ENCODE peak calls at places on chromosomes 7 and 10, in eight cellular contexts. M is activated effector memory CD4-positive, alpha-beta T cell treated with anti-CD3 and anti-CD28 coated beads, Interleukin-2, amount 50 U/mL, for 16 hours; Y is activated T-helper 1 cell treated with anti-CD3 and anti-CD28 coated beads, Interleukin-2, amount 50 U/mL, for 16 hours; B is NCI-H1092 treated with DMSO at 0.1 percent for 48 hours; D is T-cell; K is NCI-H2029 treated with DMSO at 0.1 percent for 48 hours; P is foreskin fibroblast; J is GM20000. Z is an unnamed sample.

GRCh38 chr10:130022501-130023299 is 58.6 kb upstream of the EBF3 start:
- DNase-seq in M (no peak), Y (no peak), B (no peak), D (no peak), K (no peak), P (peak; percentile 89), J (no peak), Z (no peak)

GRCh38 chr10:110993024-110993693 is 73.8 kb downstream of the SHOC2 start:
- DNase-seq in M (no peak), Y (no peak), B (no peak), D (no peak), K (no peak), P (peak; percentile 58), J (peak; percentile 10), Z (no peak)

GRCh38 chr7:65239707-65240352 is 133.8 kb upstream of the ZNF92 start:
- DNase-seq in M (no peak), Y (no peak), B (peak; percentile 26), D (no peak), K (no peak), P (no peak), J (no peak), Z (peak; percentile 36)

GRCh38 chr10:108450280-108450679 is 1285.8 kb upstream of the SORCS1 start:
- DNase-seq in M (no peak), Y (no peak), B (no peak), D (no peak), K (no peak), P (no peak), J (no peak), Z (no peak)

GRCh38 chr10:5960070-5960972 is 17.0 kb downstream of the IL15RA start:
- DNase-seq in M (peak; percentile 44), Y (no peak), B (no peak), D (no peak), K (no peak), P (no peak), J (no peak), Z (no peak)

GRCh38 chr10:510415-510881 is 179.0 kb downstream of the DIP2C start:
- DNase-seq in M (peak; percentile 44), Y (no peak), B (no peak), D (no peak), K (no peak), P (no peak), J (no peak), Z (no peak)

GRCh38 chr7:128164061-128164954 is 76.8 kb upstream of the LEP start:
- DNase-seq in M (peak; percentile 42), Y (no peak), B (no peak), D (no peak), K (no peak), P (peak; percentile 58), J (no peak), Z (peak; percentile 52)

GRCh38 chr7:42935861-42936260 is 3.7 kb downstream of the MRPL32 start:
- DNase-seq in M (no peak), Y (no peak), B (no peak), D (no peak), K (no peak), P (no peak), J (no peak), Z (no peak)

GRCh38 chr10:97651773-97652172 is 11.3 kb downstream of the PI4K2A start:
- DNase-seq in M (no peak), Y (no peak), B (no peak), D (no peak), K (no peak), P (no peak), J (no peak), Z (peak; percentile 43)

GRCh38 chr7:39217752-39218151 is 240.0 kb downstream of the POU6F2 start:
- DNase-seq in M (no peak), Y (no peak), B (no peak), D (no peak), K (no peak), P (no peak), J (no peak), Z (no peak)

GRCh38 chr10:43409385-43410109 is 561 bp upstream of the HNRNPF start:
- DNase-seq in M (peak; percentile 90), Y (peak; percentile 39), B (peak; percentile 31), D (peak; percentile 76), K (no peak), P (no peak), J (no peak), Z (peak; percentile 59)

GRCh38 chr7:45130910-45131309 is 19.4 kb upstream of the TBRG4 start:
- DNase-seq in M (no peak), Y (no peak), B (no peak), D (no peak), K (no peak), P (no peak), J (no peak), Z (no peak)

GRCh38 chr10:27801171-27801785 is 55.7 kb upstream of the MKX start:
- DNase-seq in M (no peak), Y (no peak), B (no peak), D (no peak), K (no peak), P (no peak), J (no peak), Z (no peak)

GRCh38 chr7:5231811-5232484 is 41.9 kb downstream of the WIPI2 start:
- DNase-seq in M (no peak), Y (no peak), B (no peak), D (no peak), K (no peak), P (no peak), J (peak; percentile 79), Z (no peak)

GRCh38 chr10:114357591-114357990 is 46.7 kb downstream of the AFAP1L2 start:
- DNase-seq in M (no peak), Y (no peak), B (no peak), D (no peak), K (no peak), P (no peak), J (no peak), Z (no peak)

GRCh38 chr7:86914468-86915054 is 144.9 kb downstream of the ELAPOR2 start:
- DNase-seq in M (no peak), Y (no peak), B (peak; percentile 26), D (no peak), K (no peak), P (no peak), J (no peak), Z (peak; percentile 5)

GRCh38 chr7:11831383-11831726 is 643 bp downstream of the THSD7A start:
- DNase-seq in M (no peak), Y (no peak), B (peak; percentile 86), D (no peak), K (no peak), P (no peak), J (no peak), Z (no peak)

Z was measured in A549.